ENCODE peak calls at places on chromosomes 4 and X, in ten cellular contexts. Z, K, F, A, M, V, D, U, E and J are unnamed samples.

GRCh38 chr4:100746141-100746540 is 228.3 kb upstream of the EMCN start:
- DNase-seq in Z (no peak), M (no peak), A (no peak), D (no peak), V (no peak), E (no peak), U (no peak), K (no peak), F (no peak), J (no peak)

GRCh38 chrX:72685810-72686465 is 28.2 kb downstream of the PHKA1 start:
- DNase-seq in M (peak), V (peak), E (no peak), U (peak), F (peak), K (peak), A (no peak), D (no peak), Z (peak), J (peak)

GRCh38 chr4:169079942-169080827 is 70.1 kb upstream of the CBR4 start:
- DNase-seq in M (peak), A (no peak), E (no peak), F (no peak), V (peak), Z (peak), D (no peak), U (peak), K (peak), J (peak)

GRCh38 chr4:957581-958313 is 15.6 kb downstream of the DGKQ start:
- DNase-seq in A (no peak), U (no peak), Z (no peak), D (no peak), E (no peak), F (no peak), V (no peak), M (no peak), K (no peak), J (no peak)

GRCh38 chrX:119206203-119206602 is 29.9 kb upstream of the PGRMC1 start:
- DNase-seq in K (no peak), E (no peak), Z (no peak), V (no peak), F (no peak), D (no peak), U (no peak), A (peak), M (no peak), J (no peak)

GRCh38 chr4:56658410-56659003 is 22.6 kb downstream of the HOPX start:
- DNase-seq in F (no peak), U (no peak), V (no peak), M (no peak), E (no peak), K (no peak), Z (peak), D (no peak), A (no peak), J (peak)

GRCh38 chr4:154490261-154490588 is 1.4 kb downstream of the DCHS2 start:
- DNase-seq in V (no peak), A (no peak), U (no peak), F (no peak), D (no peak), Z (no peak), E (no peak), K (no peak), M (no peak), J (no peak)

GRCh38 chr4:153661215-153661822 is 22.8 kb upstream of the TLR2 start:
- DNase-seq in U (no peak), K (peak), A (no peak), F (no peak), Z (no peak), M (no peak), E (no peak), V (no peak), D (no peak), J (peak)

GRCh38 chr4:8195841-8196460 is 3.1 kb upstream of the SH3TC1 start:
- DNase-seq in K (no peak), D (no peak), A (no peak), E (no peak), Z (no peak), M (no peak), V (no peak), F (no peak), U (no peak), J (no peak)

GRCh38 chr4:113255628-113256027 is 206.2 kb downstream of the ANK2 start:
- DNase-seq in F (no peak), E (no peak), V (no peak), Z (no peak), D (no peak), M (no peak), U (no peak), K (no peak), A (no peak), J (no peak)

GRCh38 chr4:110787109-110787508 is 164.2 kb upstream of the PITX2 start:
- DNase-seq in A (no peak), U (no peak), F (no peak), K (peak), V (no peak), D (no peak), Z (no peak), M (no peak), E (no peak), J (no peak)

GRCh38 chr4:59217910-59218631 is 1982.1 kb upstream of the ADGRL3 start:
- DNase-seq in A (no peak), V (no peak), Z (no peak), D (no peak), M (no peak), E (no peak), F (no peak), U (no peak), K (no peak), J (no peak)

GRCh38 chrX:143081231-143081630 is 55.5 kb downstream of the SPANXN4 start:
- DNase-seq in F (no peak), V (no peak), D (no peak), Z (no peak), M (no peak), K (no peak), A (no peak), U (no peak), E (no peak), J (no peak)

GRCh38 chr4:106746451-106746850 is 289.7 kb downstream of the DKK2 start:
- DNase-seq in V (no peak), F (no peak), Z (peak), K (no peak), M (no peak), D (no peak), A (no peak), U (no peak), E (no peak), J (peak)

GRCh38 chrX:120664081-120664480 is 34.2 kb upstream of the C1GALT1C1 start:
- DNase-seq in M (no peak), Z (no peak), F (peak), K (peak), D (no peak), U (no peak), A (peak), E (no peak), V (no peak), J (peak)

GRCh38 chr4:1402021-1402515 is 4.2 kb downstream of the NKX1-1 start:
- DNase-seq in F (no peak), K (no peak), U (no peak), Z (no peak), V (no peak), A (no peak), M (no peak), E (no peak), D (no peak), J (no peak)

GRCh38 chr4:108531461-108531860 is 88.9 kb upstream of the RPL34 start:
- DNase-seq in F (no peak), V (no peak), M (no peak), A (no peak), Z (no peak), E (no peak), K (no peak), D (no peak), U (no peak), J (peak)

GRCh38 chrX:25016938-25017598 is 1.3 kb upstream of the ARX start:
- DNase-seq in D (no peak), M (no peak), K (no peak), Z (no peak), A (no peak), V (no peak), E (no peak), U (no peak), F (no peak), J (no peak)

GRCh38 chr4:78688385-78688784 is 87.8 kb upstream of the BMP2K start:
- DNase-seq in F (no peak), M (no peak), D (no peak), V (no peak), A (no peak), E (no peak), U (no peak), K (no peak), Z (no peak), J (no peak)

GRCh38 chrX:140503230-140503585 is 1.7 kb downstream of the SOX3 start:
- DNase-seq in F (no peak), V (no peak), A (no peak), U (no peak), E (no peak), Z (no peak), D (no peak), K (no peak), M (no peak), J (no peak)

GRCh38 chrX:110241816-110242215 is 76.1 kb downstream of the AMMECR1 start:
- DNase-seq in D (no peak), Z (peak), A (no peak), K (peak), M (peak), V (peak), F (no peak), U (no peak), E (no peak), J (peak)

GRCh38 chr4:131337956-131338355 is 1811.1 kb upstream of the PCDH10 start:
- DNase-seq in U (no peak), D (no peak), K (no peak), V (no peak), Z (no peak), F (no peak), M (no peak), A (no peak), E (no peak), J (no peak)

GRCh38 chrX:132631579-132632232 is 142.9 kb upstream of the MBNL3 start:
- DNase-seq in V (no peak), E (no peak), K (peak), D (no peak), Z (no peak), M (no peak), F (peak), U (peak), A (peak), J (peak)

GRCh38 chrX:100649550-100650356 is 5.8 kb downstream of the SRPX2 start:
- DNase-seq in E (no peak), D (peak), Z (peak), U (peak), M (no peak), A (no peak), V (peak), F (peak), K (peak), J (peak)

GRCh38 chr4:142248946-142249345 is 597.2 kb downstream of the INPP4B start:
- DNase-seq in F (peak), Z (peak), D (no peak), M (no peak), U (no peak), A (no peak), K (peak), E (no peak), V (no peak), J (peak)

GRCh38 chr4:171561419-171561818 is 251.8 kb upstream of the GALNTL6 start:
- DNase-seq in Z (no peak), U (no peak), F (no peak), A (no peak), D (no peak), K (no peak), V (no peak), M (no peak), E (no peak), J (no peak)

GRCh38 chr4:183659029-183659870 is at the start of the genes RWDD4 and TRAPPC11:
- DNase-seq in U (peak), M (peak), D (peak), E (peak), A (peak), Z (peak), V (peak), K (peak), F (peak), J (peak)

GRCh38 chr4:184757810-184758209 is 23.9 kb upstream of the CENPU start:
- DNase-seq in F (no peak), M (no peak), U (no peak), E (no peak), Z (no peak), A (no peak), D (no peak), K (no peak), V (no peak), J (no peak)

GRCh38 chrX:11704725-11705495 is 39.2 kb upstream of the ARHGAP6 start:
- DNase-seq in M (no peak), A (no peak), E (no peak), V (no peak), F (no peak), U (no peak), Z (peak), K (no peak), D (peak), J (peak)

GRCh38 chr4:113179091-113179490 is 129.6 kb downstream of the ANK2 start:
- DNase-seq in A (no peak), K (peak), D (no peak), V (no peak), F (no peak), Z (no peak), U (no peak), E (no peak), M (no peak), J (no peak)

GRCh38 chr4:110480031-110480549 is 4.1 kb downstream of the ENPEP start:
- DNase-seq in K (peak), Z (peak), A (no peak), F (no peak), D (no peak), V (no peak), U (no peak), M (no peak), E (no peak), J (peak)

GRCh38 chr4:8251110-8251883 is 18.3 kb upstream of the HTRA3 start:
- DNase-seq in Z (no peak), F (no peak), M (no peak), A (no peak), V (no peak), E (no peak), D (no peak), U (no peak), K (no peak), J (no peak)

GRCh38 chr4:153153339-153153851 is 50.8 kb upstream of the TRIM2 start:
- DNase-seq in K (peak), A (peak), F (peak), D (peak), U (peak), E (peak), V (peak), Z (peak), M (peak), J (no peak)

GRCh38 chrX:107710617-107711391 is 64.8 kb downstream of the TSC22D3 start:
- DNase-seq in F (peak), V (no peak), M (no peak), Z (peak), E (peak), K (peak), U (peak), A (peak), D (no peak), J (peak)

GRCh38 chr4:85933306-85933640 is 426.6 kb downstream of the MAPK10 start:
- DNase-seq in F (no peak), E (no peak), A (no peak), V (no peak), K (no peak), Z (no peak), D (no peak), M (no peak), U (no peak), J (no peak)

GRCh38 chr4:76216521-76216920 is 2.9 kb upstream of the SCARB2 start:
- DNase-seq in M (no peak), V (peak), U (no peak), A (no peak), K (no peak), D (no peak), F (no peak), Z (no peak), E (no peak), J (no peak)

GRCh38 chr4:88728146-88728545 is 30.5 kb upstream of the NAP1L5 start:
- DNase-seq in D (no peak), K (no peak), M (no peak), A (no peak), E (no peak), F (no peak), U (no peak), V (no peak), Z (no peak), J (no peak)

DNA sequence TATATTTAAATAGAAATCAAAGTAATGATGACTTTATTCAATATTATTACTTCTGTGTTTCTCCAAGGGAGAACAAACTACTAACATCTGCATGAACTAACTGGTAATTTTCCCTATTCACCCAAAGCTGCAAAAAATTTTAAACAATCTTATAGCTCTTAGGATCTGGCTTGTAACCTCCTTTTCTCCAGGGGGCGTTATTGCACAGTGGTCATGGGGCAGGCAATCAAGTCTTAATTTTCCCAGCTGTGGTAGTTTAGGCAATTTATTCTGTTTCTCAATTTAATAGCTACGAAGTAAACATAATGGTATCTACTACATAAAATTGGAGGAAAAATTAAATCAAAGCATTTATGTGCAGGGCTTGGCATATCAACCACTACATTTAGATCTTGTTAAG is 137.5 kb upstream of the GUCY1A1 start:
- DNase-seq in D (peak), M (no peak), Z (no peak), K (peak), V (no peak), E (no peak), A (no peak), U (peak), F (no peak), J (peak)
- TF ChIP-seq CTCF in D (peak), M (no peak), Z (peak), K (no peak), V (no peak), E (no peak), A (peak), U (peak), F (no peak), J (peak)

DNA sequence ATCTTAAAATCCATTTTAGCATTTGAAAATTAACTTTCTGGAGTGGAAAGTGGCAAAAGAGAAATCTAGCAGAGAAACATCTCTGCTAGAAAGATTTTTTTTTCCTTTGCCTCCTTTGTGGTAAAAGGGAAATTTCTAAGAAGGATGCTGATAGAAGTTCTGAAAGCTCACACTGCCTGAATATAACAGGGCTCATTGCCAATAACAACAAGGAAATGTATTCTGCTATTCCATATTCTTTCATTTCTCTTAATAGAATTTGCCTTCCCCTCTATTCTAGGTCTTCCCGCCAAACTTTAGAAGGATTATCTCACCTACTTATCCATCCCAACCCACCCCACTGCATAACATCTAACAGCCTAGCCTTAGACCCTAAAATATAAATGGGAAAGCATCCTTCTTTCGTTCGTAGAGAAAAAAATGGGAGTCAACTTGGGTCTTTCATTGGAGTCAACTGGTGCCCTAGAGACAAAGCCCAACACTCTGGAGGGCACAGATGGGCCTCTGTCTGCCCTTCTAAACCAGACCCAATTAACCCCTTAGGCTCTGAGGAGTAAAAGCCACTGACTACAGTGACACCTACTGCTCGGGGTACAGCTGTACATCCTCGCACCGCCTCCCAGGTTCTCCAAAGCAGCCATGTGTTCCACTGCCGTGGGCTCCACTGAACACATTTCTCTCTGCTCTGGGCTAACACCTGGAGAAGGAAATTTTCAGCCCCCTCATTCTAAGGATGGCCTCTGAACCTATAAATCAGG is 103.9 kb downstream of the MAML3 start:
- DNase-seq in D (peak), V (no peak), Z (peak), A (peak), E (no peak), M (no peak), F (peak), U (no peak), K (peak), J (peak)
- TF ChIP-seq CTCF in D (peak), V (no peak), Z (peak), A (peak), E (no peak), M (no peak), F (peak), U (peak), K (peak), J (peak)

DNA sequence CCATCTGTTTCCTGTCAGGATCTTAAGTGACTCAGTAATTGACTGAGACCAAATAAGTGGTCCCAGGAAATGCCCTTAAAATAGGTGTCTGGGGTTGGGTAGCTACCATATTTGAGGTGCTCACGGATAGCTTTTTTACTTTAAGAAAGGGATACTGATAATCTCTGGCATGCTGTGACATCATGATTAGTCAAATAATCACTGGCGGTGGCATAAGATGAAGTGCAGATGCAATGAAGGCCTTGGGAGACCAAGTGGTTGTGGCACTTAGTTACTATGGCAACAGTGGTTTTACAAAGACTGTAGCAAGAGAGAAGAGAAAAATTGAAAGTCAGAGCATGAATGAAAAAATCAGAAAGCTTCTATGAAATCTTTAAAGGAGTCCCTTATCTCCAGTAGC is 114.5 kb upstream of the SLIT2 start:
- DNase-seq in E (no peak), F (no peak), U (no peak), D (no peak), V (no peak), M (no peak), Z (peak), K (peak), A (no peak), J (peak)
- TF ChIP-seq CTCF in E (no peak), F (no peak), U (no peak), D (no peak), V (no peak), M (no peak), Z (no peak), K (no peak), A (no peak), J (no peak)

GRCh38 chrX:150236304-150236703 is 126.8 kb upstream of the MAMLD1 start:
- DNase-seq in U (no peak), A (no peak), V (peak), F (no peak), M (no peak), D (no peak), K (no peak), E (no peak), Z (peak), J (no peak)

GRCh38 chrX:150239946-150240642 is 123.0 kb upstream of the MAMLD1 start:
- DNase-seq in V (no peak), M (no peak), U (no peak), D (no peak), Z (no peak), A (no peak), F (no peak), K (no peak), E (no peak), J (no peak)

GRCh38 chrX:150240643-150240970 is 122.5 kb upstream of the MAMLD1 start:
- DNase-seq in D (no peak), K (no peak), Z (no peak), E (no peak), V (no peak), U (no peak), M (no peak), F (no peak), A (no peak), J (no peak)

GRCh38 chrX:150234126-150234525 is 129.0 kb upstream of the MAMLD1 start:
- DNase-seq in E (no peak), A (no peak), F (no peak), U (no peak), K (no peak), D (no peak), M (no peak), V (no peak), Z (peak), J (peak)

DNA sequence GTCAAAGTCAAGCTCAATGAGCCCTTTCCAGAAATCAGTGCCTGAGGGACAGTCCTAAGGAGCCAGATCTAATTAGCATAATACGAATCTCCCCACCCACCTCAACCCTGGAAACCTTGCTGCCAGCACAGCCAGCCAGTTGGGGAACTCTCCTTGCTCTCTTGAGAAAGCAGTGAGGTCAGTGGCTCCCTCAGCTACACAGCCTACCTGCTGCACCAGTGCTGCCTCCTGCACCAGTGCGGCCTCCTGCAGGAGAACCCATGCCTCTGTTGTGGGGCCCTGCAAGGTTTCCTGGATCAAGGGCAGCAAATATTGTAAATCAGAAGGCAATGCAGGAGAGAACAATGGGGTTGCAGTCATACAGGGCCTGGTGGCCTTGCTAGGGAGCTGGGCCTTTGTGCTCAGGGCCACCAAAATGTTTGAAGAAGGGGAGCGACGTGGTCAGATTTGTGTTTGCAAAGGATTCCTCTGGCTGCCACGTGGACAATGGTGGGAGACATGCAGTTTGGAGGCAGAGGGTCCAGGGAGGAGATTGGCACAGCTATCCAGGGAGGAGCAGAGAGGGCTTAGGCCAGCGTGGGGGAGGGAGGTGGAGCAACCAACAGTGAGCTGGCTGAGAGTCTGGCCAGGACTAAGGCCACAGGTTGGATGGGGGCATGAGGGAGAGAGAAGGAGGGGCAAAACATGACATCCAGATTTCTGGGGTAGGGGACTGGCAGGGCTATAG is 124.3 kb upstream of the MAMLD1 start:
- DNase-seq in E (no peak), V (peak), D (no peak), A (no peak), U (no peak), K (no peak), F (no peak), M (no peak), Z (no peak), J (no peak)
- TF ChIP-seq CTCF in E (no peak), V (no peak), D (no peak), A (no peak), U (no peak), K (no peak), F (no peak), M (no peak), Z (no peak), J (no peak)